ENCODE peak calls at places on chromosomes 7 and 10, in seven cellular contexts. One of them, this sample, is unnamed.

GRCh38 chr7:129773328-129773731 is 161.8 kb downstream of the NRF1 start:
- DNase-seq in heart left ventricle: no peak
- DNase-seq in stomach: no peak
- DNase-seq in uterus: no peak
- DNase-seq in ovary: no peak
- DNase-seq in A549: no peak
- DNase-seq in sigmoid colon: no peak
- DNase-seq in this sample: no peak

GRCh38 chr10:60921631-60922030 is 22.4 kb downstream of the RHOBTB1 start:
- DNase-seq in heart left ventricle: no peak
- DNase-seq in stomach: no peak
- DNase-seq in uterus: no peak
- DNase-seq in ovary: no peak
- DNase-seq in A549: no peak
- DNase-seq in sigmoid colon: no peak
- DNase-seq in this sample: no peak

GRCh38 chr7:98418636-98419315 is 17.9 kb upstream of the BAIAP2L1 start:
- DNase-seq in heart left ventricle: no peak
- DNase-seq in stomach: peak; percentile 84
- DNase-seq in uterus: no peak
- DNase-seq in ovary: no peak
- DNase-seq in A549: peak; percentile 100
- DNase-seq in sigmoid colon: no peak
- DNase-seq in this sample: no peak

GRCh38 chr7:142323706-142324105 is 65.8 kb upstream of the PRSS58 start:
- DNase-seq in heart left ventricle: no peak
- DNase-seq in stomach: no peak
- DNase-seq in uterus: no peak
- DNase-seq in ovary: no peak
- DNase-seq in A549: peak; percentile 17
- DNase-seq in sigmoid colon: no peak
- DNase-seq in this sample: no peak

GRCh38 chr10:129579228-129579627 is 112.2 kb downstream of the MGMT start:
- DNase-seq in heart left ventricle: no peak
- DNase-seq in stomach: no peak
- DNase-seq in uterus: no peak
- DNase-seq in ovary: no peak
- DNase-seq in A549: no peak
- DNase-seq in sigmoid colon: no peak
- DNase-seq in this sample: no peak

GRCh38 chr10:62414359-62414758 is 40.2 kb downstream of the ZNF365 start:
- DNase-seq in heart left ventricle: no peak
- DNase-seq in stomach: no peak
- DNase-seq in uterus: no peak
- DNase-seq in ovary: no peak
- DNase-seq in A549: no peak
- DNase-seq in sigmoid colon: no peak
- DNase-seq in this sample: no peak

GRCh38 chr7:22419488-22419887 is 62.5 kb upstream of the RAPGEF5 start:
- DNase-seq in heart left ventricle: no peak
- DNase-seq in stomach: no peak
- DNase-seq in uterus: no peak
- DNase-seq in ovary: no peak
- DNase-seq in A549: no peak
- DNase-seq in sigmoid colon: no peak
- DNase-seq in this sample: no peak

GRCh38 chr10:100345570-100346330 is 1.3 kb upstream of the SCD start:
- DNase-seq in heart left ventricle: no peak
- DNase-seq in stomach: no peak
- DNase-seq in uterus: no peak
- DNase-seq in ovary: no peak
- DNase-seq in A549: no peak
- DNase-seq in sigmoid colon: no peak
- DNase-seq in this sample: no peak

GRCh38 chr7:87574630-87575029 is 26.1 kb downstream of the ABCB1 start:
- DNase-seq in heart left ventricle: no peak
- DNase-seq in stomach: no peak
- DNase-seq in uterus: no peak
- DNase-seq in ovary: no peak
- DNase-seq in A549: no peak
- DNase-seq in sigmoid colon: no peak
- DNase-seq in this sample: no peak

GRCh38 chr7:137169282-137169698 is 174.2 kb downstream of the PTN start:
- DNase-seq in heart left ventricle: peak; percentile 33
- DNase-seq in stomach: peak; percentile 28
- DNase-seq in uterus: peak; percentile 52
- DNase-seq in ovary: peak; percentile 15
- DNase-seq in A549: no peak
- DNase-seq in sigmoid colon: peak; percentile 87
- DNase-seq in this sample: no peak

GRCh38 chr7:26361637-26362036 is 70.0 kb downstream of the SNX10 start:
- DNase-seq in heart left ventricle: no peak
- DNase-seq in stomach: no peak
- DNase-seq in uterus: no peak
- DNase-seq in ovary: no peak
- DNase-seq in A549: no peak
- DNase-seq in sigmoid colon: no peak
- DNase-seq in this sample: no peak

GRCh38 chr7:126040114-126041045 is 1110.8 kb upstream of the POT1 start:
- DNase-seq in heart left ventricle: no peak
- DNase-seq in stomach: no peak
- DNase-seq in uterus: no peak
- DNase-seq in ovary: no peak
- DNase-seq in A549: no peak
- DNase-seq in sigmoid colon: no peak
- DNase-seq in this sample: no peak

GRCh38 chr10:11319990-11320602 is 291.4 kb downstream of the USP6NL start:
- DNase-seq in heart left ventricle: no peak
- DNase-seq in stomach: no peak
- DNase-seq in uterus: no peak
- DNase-seq in ovary: no peak
- DNase-seq in A549: no peak
- DNase-seq in sigmoid colon: no peak
- DNase-seq in this sample: no peak

GRCh38 chr10:68900427-68901105 is 549 bp upstream of the DDX50 start:
- DNase-seq in heart left ventricle: no peak
- DNase-seq in stomach: no peak
- DNase-seq in uterus: no peak
- DNase-seq in ovary: no peak
- DNase-seq in A549: peak; percentile 36
- DNase-seq in sigmoid colon: no peak
- DNase-seq in this sample: no peak

GRCh38 chr10:8052344-8052969 is 2.0 kb upstream of the GATA3 start:
- DNase-seq in heart left ventricle: no peak
- DNase-seq in stomach: no peak
- DNase-seq in uterus: no peak
- DNase-seq in ovary: no peak
- DNase-seq in A549: no peak
- DNase-seq in sigmoid colon: no peak
- DNase-seq in this sample: no peak

GRCh38 chr7:51007708-51008505 is 225.2 kb upstream of the GRB10 start:
- DNase-seq in heart left ventricle: no peak
- DNase-seq in stomach: no peak
- DNase-seq in uterus: no peak
- DNase-seq in ovary: no peak
- DNase-seq in A549: no peak
- DNase-seq in sigmoid colon: no peak
- DNase-seq in this sample: no peak

GRCh38 chr7:7157177-7157886 is 25.0 kb upstream of the C1GALT1 start:
- DNase-seq in heart left ventricle: no peak
- DNase-seq in stomach: no peak
- DNase-seq in uterus: no peak
- DNase-seq in ovary: no peak
- DNase-seq in A549: no peak
- DNase-seq in sigmoid colon: no peak
- DNase-seq in this sample: no peak

DNA sequence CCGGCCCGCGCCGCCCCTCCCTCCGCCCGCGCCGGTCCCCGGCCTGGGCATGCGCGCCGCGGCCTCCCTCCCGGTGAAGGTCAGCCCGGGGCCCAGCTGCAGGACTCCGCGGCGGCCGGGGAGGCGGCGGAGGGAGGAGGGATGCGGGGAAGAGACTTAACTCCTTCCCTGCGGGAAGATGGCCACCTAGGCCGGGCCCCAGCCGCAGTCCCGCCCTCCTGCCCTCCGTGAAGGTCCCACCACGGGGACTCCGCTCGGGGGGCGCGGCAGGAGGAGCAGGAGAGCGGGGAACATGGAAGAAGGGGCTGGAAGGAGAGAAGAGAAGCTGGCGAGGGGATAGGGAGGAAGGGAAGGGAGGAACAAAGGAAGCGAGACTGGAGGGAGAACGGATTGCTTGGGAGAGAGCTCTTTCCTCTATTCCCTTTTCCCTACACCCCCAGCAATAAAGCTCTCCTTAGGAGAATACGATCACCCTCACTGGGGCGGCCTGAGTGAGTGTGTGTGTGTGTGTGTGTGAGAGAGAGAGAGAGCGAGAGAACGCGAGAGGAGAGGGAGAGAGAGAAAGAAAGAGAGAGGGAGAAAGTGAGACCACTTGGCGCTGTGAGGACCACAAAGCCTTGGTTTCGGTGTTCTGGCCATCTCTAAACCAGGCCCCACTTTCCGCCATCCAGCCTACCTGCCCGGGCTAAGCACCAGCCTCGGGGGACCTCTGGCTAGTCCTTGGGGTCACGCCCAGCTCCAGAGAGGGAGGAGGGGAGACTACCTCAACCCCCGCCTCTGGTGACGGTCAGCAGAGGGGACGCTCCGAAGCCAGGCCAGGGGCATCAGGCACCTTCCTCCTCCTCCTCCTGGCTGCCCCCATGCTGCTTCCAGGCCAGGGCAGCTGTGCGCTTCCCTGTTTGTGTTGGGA is 3.7 kb upstream of the SMARCD3 start:
- DNase-seq in heart left ventricle: peak; percentile 82
- DNase-seq in stomach: peak; percentile 70
- DNase-seq in uterus: peak; percentile 74
- DNase-seq in ovary: peak; percentile 82
- DNase-seq in A549: peak; percentile 84
- DNase-seq in sigmoid colon: peak; percentile 89
- DNase-seq in this sample: no peak
- TF ChIP-seq POLR2A in heart left ventricle: no peak
- TF ChIP-seq POLR2A in stomach: no peak
- TF ChIP-seq POLR2A in uterus: no peak
- TF ChIP-seq POLR2A in ovary: peak; percentile 37
- TF ChIP-seq POLR2A in A549: peak; percentile 60
- TF ChIP-seq POLR2A in sigmoid colon: peak; percentile 26
- TF ChIP-seq POLR2A in this sample: no peak

DNA sequence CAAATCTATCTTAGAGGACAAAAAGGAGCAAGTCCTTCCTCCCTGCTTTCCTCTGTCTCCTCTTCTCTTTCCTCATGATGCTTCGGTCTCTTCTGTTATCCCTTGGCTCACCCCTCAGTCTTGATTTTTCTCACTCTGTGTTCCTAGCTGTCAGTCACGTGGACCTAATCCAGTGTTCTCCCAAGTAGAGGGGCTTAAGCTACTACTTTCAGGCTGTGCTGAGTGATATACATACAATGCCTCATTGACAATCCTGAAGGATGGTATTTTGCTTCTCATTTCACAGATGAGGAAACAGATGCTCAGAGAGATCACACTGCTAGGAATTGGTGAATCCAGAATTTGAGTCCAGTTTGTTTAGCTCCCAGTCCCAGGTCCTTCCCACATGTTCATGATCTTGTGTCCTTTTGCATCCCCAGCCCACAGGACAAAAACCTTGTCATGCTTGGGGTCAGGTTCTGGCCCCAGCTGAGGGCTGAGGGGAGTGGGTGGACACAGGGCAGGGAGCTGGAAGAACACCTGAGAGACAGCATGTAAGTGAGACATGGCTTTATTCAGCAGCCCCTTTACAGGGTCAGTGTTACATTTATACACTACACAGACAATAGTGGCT is 50.5 kb upstream of the KMT2E start:
- DNase-seq in heart left ventricle: no peak
- DNase-seq in stomach: no peak
- DNase-seq in uterus: no peak
- DNase-seq in ovary: no peak
- DNase-seq in A549: no peak
- DNase-seq in sigmoid colon: no peak
- DNase-seq in this sample: no peak
- TF ChIP-seq POLR2A in heart left ventricle: no peak
- TF ChIP-seq POLR2A in stomach: no peak
- TF ChIP-seq POLR2A in uterus: no peak
- TF ChIP-seq POLR2A in ovary: no peak
- TF ChIP-seq POLR2A in A549: no peak
- TF ChIP-seq POLR2A in sigmoid colon: no peak
- TF ChIP-seq POLR2A in this sample: no peak

DNA sequence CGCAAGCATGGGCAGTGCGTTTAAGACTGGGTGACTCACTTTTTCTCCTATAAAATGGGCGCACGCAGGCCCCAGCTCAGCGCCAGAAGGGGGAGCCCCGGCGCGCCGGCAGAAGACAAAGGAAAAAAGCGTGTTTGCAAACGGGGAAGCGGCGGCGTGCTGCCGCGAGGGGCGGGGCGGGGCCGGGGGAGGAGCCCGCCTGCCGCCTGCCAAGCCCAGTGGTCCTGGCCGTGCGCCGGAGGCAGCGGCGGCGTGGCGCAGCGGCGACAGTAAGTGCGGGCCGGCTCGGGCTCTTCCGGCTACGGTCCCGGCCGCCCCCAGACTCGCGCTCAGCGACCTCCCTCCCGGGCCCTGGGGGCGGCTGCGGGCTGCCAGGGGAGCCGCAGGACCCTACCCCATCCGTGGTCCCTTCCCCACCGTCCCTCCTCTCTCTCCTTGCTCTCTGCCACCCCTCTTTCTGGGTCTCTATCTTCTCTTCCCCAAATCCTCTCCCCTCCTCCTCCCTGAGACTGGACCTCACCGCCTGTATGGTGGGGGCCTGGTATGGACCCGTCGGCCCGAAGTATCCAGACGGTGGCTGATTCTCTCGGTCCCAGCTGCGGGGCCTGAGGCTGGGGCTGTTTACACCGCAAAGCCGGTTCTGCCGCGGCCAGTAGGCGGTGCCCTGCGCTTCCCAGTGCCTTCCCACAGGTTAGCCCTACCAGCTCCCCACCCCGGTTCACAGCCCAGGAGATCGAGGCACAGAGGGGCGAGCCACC is at the start of gene SLC29A3:
- DNase-seq in heart left ventricle: peak; percentile 83
- DNase-seq in stomach: peak; percentile 85
- DNase-seq in uterus: peak; percentile 83
- DNase-seq in ovary: peak; percentile 84
- DNase-seq in A549: peak; percentile 79
- DNase-seq in sigmoid colon: peak; percentile 90
- DNase-seq in this sample: peak; percentile 31
- TF ChIP-seq POLR2A in heart left ventricle: no peak
- TF ChIP-seq POLR2A in stomach: no peak
- TF ChIP-seq POLR2A in uterus: peak; percentile 63
- TF ChIP-seq POLR2A in ovary: peak; percentile 74
- TF ChIP-seq POLR2A in A549: peak; percentile 73
- TF ChIP-seq POLR2A in sigmoid colon: no peak
- TF ChIP-seq POLR2A in this sample: no peak

GRCh38 chr10:101902032-101902799 is 58.6 kb upstream of the KCNIP2 start:
- DNase-seq in heart left ventricle: no peak
- DNase-seq in stomach: no peak
- DNase-seq in uterus: no peak
- DNase-seq in ovary: no peak
- DNase-seq in A549: no peak
- DNase-seq in sigmoid colon: no peak
- DNase-seq in this sample: no peak
- TF ChIP-seq POLR2A in heart left ventricle: no peak
- TF ChIP-seq POLR2A in stomach: no peak
- TF ChIP-seq POLR2A in uterus: no peak
- TF ChIP-seq POLR2A in ovary: no peak
- TF ChIP-seq POLR2A in A549: no peak
- TF ChIP-seq POLR2A in sigmoid colon: no peak
- TF ChIP-seq POLR2A in this sample: no peak